ENCODE peak calls at places on chromosomes 11 and 22, in six cellular contexts. One of them, this sample, is unnamed.
A peak's percentile ranks its signal among the peaks of the same experiment; 100 is the strongest.

GRCh38 chr22:42780070-42780540 is 59.4 kb upstream of the A4GALT start:
- DNase-seq in HT1080: peak; percentile 80
- DNase-seq in NCI-H146: peak; percentile 76
- DNase-seq in A549: peak; percentile 45
- DNase-seq in activated gamma-delta T cell treated with anti-CD3 and anti-CD28 coated beads, Interleukin-2, amount 50 U/mL, for 16 hours: peak; percentile 24
- DNase-seq in brain pericyte: peak; percentile 78
- DNase-seq in this sample: peak; percentile 89

GRCh38 chr22:29798318-29798717 is 31.1 kb downstream of the UQCR10 start:
- DNase-seq in brain pericyte: no peak
- DNase-seq in HT1080: peak; percentile 22
- DNase-seq in activated gamma-delta T cell treated with anti-CD3 and anti-CD28 coated beads, Interleukin-2, amount 50 U/mL, for 16 hours: no peak
- DNase-seq in NCI-H146: no peak
- DNase-seq in A549: no peak
- DNase-seq in this sample: no peak

GRCh38 chr22:41826430-41827383 is 6.2 kb upstream of the SREBF2 start:
- DNase-seq in HT1080: no peak
- DNase-seq in brain pericyte: no peak
- DNase-seq in NCI-H146: no peak
- DNase-seq in activated gamma-delta T cell treated with anti-CD3 and anti-CD28 coated beads, Interleukin-2, amount 50 U/mL, for 16 hours: no peak
- DNase-seq in A549: no peak
- DNase-seq in this sample: no peak

GRCh38 chr11:130879836-130880235 is 36.4 kb downstream of the SNX19 start:
- DNase-seq in A549: no peak
- DNase-seq in brain pericyte: no peak
- DNase-seq in HT1080: no peak
- DNase-seq in NCI-H146: no peak
- DNase-seq in activated gamma-delta T cell treated with anti-CD3 and anti-CD28 coated beads, Interleukin-2, amount 50 U/mL, for 16 hours: no peak
- DNase-seq in this sample: no peak

GRCh38 chr11:19742595-19743292 is 30.1 kb downstream of the NAV2 start:
- DNase-seq in brain pericyte: peak; percentile 46
- DNase-seq in NCI-H146: peak; percentile 75
- DNase-seq in A549: peak; percentile 45
- DNase-seq in activated gamma-delta T cell treated with anti-CD3 and anti-CD28 coated beads, Interleukin-2, amount 50 U/mL, for 16 hours: peak; percentile 45
- DNase-seq in HT1080: peak; percentile 73
- DNase-seq in this sample: peak; percentile 68

GRCh38 chr11:1487091-1487850 is 692 bp upstream of the MOB2 start:
- DNase-seq in HT1080: no peak
- DNase-seq in activated gamma-delta T cell treated with anti-CD3 and anti-CD28 coated beads, Interleukin-2, amount 50 U/mL, for 16 hours: no peak
- DNase-seq in A549: no peak
- DNase-seq in NCI-H146: no peak
- DNase-seq in brain pericyte: no peak
- DNase-seq in this sample: no peak

GRCh38 chr11:133202816-133203215 is 329.5 kb downstream of the OPCML start:
- DNase-seq in brain pericyte: no peak
- DNase-seq in A549: no peak
- DNase-seq in NCI-H146: no peak
- DNase-seq in activated gamma-delta T cell treated with anti-CD3 and anti-CD28 coated beads, Interleukin-2, amount 50 U/mL, for 16 hours: no peak
- DNase-seq in HT1080: peak; percentile 27
- DNase-seq in this sample: no peak

GRCh38 chr11:126011220-126011619 is 51.4 kb downstream of the CDON start:
- DNase-seq in NCI-H146: no peak
- DNase-seq in HT1080: no peak
- DNase-seq in activated gamma-delta T cell treated with anti-CD3 and anti-CD28 coated beads, Interleukin-2, amount 50 U/mL, for 16 hours: no peak
- DNase-seq in A549: no peak
- DNase-seq in brain pericyte: no peak
- DNase-seq in this sample: peak; percentile 8

GRCh38 chr11:70138403-70138802 is 60.3 kb downstream of the ANO1 start:
- DNase-seq in HT1080: no peak
- DNase-seq in A549: no peak
- DNase-seq in NCI-H146: no peak
- DNase-seq in brain pericyte: no peak
- DNase-seq in activated gamma-delta T cell treated with anti-CD3 and anti-CD28 coated beads, Interleukin-2, amount 50 U/mL, for 16 hours: no peak
- DNase-seq in this sample: no peak

GRCh38 chr22:17836977-17837742 is 62.9 kb upstream of the BID start:
- DNase-seq in brain pericyte: no peak
- DNase-seq in NCI-H146: no peak
- DNase-seq in activated gamma-delta T cell treated with anti-CD3 and anti-CD28 coated beads, Interleukin-2, amount 50 U/mL, for 16 hours: no peak
- DNase-seq in HT1080: no peak
- DNase-seq in A549: no peak
- DNase-seq in this sample: peak; percentile 29

GRCh38 chr11:121414141-121414918 is 37.8 kb upstream of the SORL1 start:
- DNase-seq in HT1080: no peak
- DNase-seq in brain pericyte: no peak
- DNase-seq in activated gamma-delta T cell treated with anti-CD3 and anti-CD28 coated beads, Interleukin-2, amount 50 U/mL, for 16 hours: no peak
- DNase-seq in NCI-H146: no peak
- DNase-seq in A549: no peak
- DNase-seq in this sample: no peak

GRCh38 chr22:45468872-45469572 is 33.7 kb upstream of the FBLN1 start:
- DNase-seq in NCI-H146: no peak
- DNase-seq in A549: no peak
- DNase-seq in brain pericyte: no peak
- DNase-seq in HT1080: peak; percentile 68
- DNase-seq in activated gamma-delta T cell treated with anti-CD3 and anti-CD28 coated beads, Interleukin-2, amount 50 U/mL, for 16 hours: no peak
- DNase-seq in this sample: peak; percentile 78

GRCh38 chr22:27804683-27805297 is 3.2 kb upstream of the MN1 start:
- DNase-seq in HT1080: peak; percentile 44
- DNase-seq in brain pericyte: no peak
- DNase-seq in NCI-H146: peak; percentile 57
- DNase-seq in A549: peak; percentile 57
- DNase-seq in activated gamma-delta T cell treated with anti-CD3 and anti-CD28 coated beads, Interleukin-2, amount 50 U/mL, for 16 hours: peak; percentile 25
- DNase-seq in this sample: peak; percentile 41

GRCh38 chr22:34902335-34902734 is 163.6 kb upstream of the ISX start:
- DNase-seq in HT1080: peak; percentile 9
- DNase-seq in activated gamma-delta T cell treated with anti-CD3 and anti-CD28 coated beads, Interleukin-2, amount 50 U/mL, for 16 hours: no peak
- DNase-seq in NCI-H146: no peak
- DNase-seq in brain pericyte: no peak
- DNase-seq in A549: no peak
- DNase-seq in this sample: no peak

This sample was measured in bronchial epithelial cell.